ENCODE peak calls at places on chromosomes 13 and 19, in eight cellular contexts. One of them, this sample, is unnamed.

GRCh38 chr13:36158606-36159005 is 27.4 kb upstream of the DCLK1 start:
- DNase-seq in fibroblast of the aortic adventitia: no peak
- DNase-seq in SK-N-SH: no peak
- DNase-seq in spleen: no peak
- DNase-seq in psoas muscle: no peak
- DNase-seq in HFF-Myc: no peak
- DNase-seq in astrocyte of the cerebellum: peak; percentile 72
- DNase-seq in pancreas: no peak
- DNase-seq in this sample: peak; percentile 90

GRCh38 chr19:1893791-1894190 is 8.5 kb upstream of the ABHD17A start:
- DNase-seq in psoas muscle: no peak
- DNase-seq in HFF-Myc: no peak
- DNase-seq in pancreas: no peak
- DNase-seq in spleen: no peak
- DNase-seq in fibroblast of the aortic adventitia: no peak
- DNase-seq in astrocyte of the cerebellum: no peak
- DNase-seq in SK-N-SH: no peak
- DNase-seq in this sample: no peak

GRCh38 chr19:45079063-45079910 is at the start of gene GEMIN7:
- DNase-seq in spleen: peak; percentile 94
- DNase-seq in astrocyte of the cerebellum: no peak
- DNase-seq in psoas muscle: peak; percentile 84
- DNase-seq in SK-N-SH: peak; percentile 96
- DNase-seq in pancreas: peak; percentile 82
- DNase-seq in fibroblast of the aortic adventitia: peak; percentile 63
- DNase-seq in HFF-Myc: no peak
- DNase-seq in this sample: no peak

GRCh38 chr19:32154418-32154817 is 191.0 kb upstream of the ZNF507 start:
- DNase-seq in SK-N-SH: no peak
- DNase-seq in psoas muscle: no peak
- DNase-seq in fibroblast of the aortic adventitia: no peak
- DNase-seq in spleen: no peak
- DNase-seq in astrocyte of the cerebellum: no peak
- DNase-seq in pancreas: no peak
- DNase-seq in HFF-Myc: no peak
- DNase-seq in this sample: no peak

GRCh38 chr13:98480915-98481510 is 95.9 kb downstream of the STK24 start:
- DNase-seq in SK-N-SH: peak; percentile 49
- DNase-seq in astrocyte of the cerebellum: no peak
- DNase-seq in spleen: no peak
- DNase-seq in psoas muscle: no peak
- DNase-seq in pancreas: no peak
- DNase-seq in HFF-Myc: no peak
- DNase-seq in fibroblast of the aortic adventitia: no peak
- DNase-seq in this sample: no peak

GRCh38 chr19:45781282-45782161 is 768 bp downstream of the DMPK start:
- DNase-seq in fibroblast of the aortic adventitia: no peak
- DNase-seq in psoas muscle: peak; percentile 86
- DNase-seq in astrocyte of the cerebellum: no peak
- DNase-seq in pancreas: peak; percentile 93
- DNase-seq in spleen: no peak
- DNase-seq in SK-N-SH: no peak
- DNase-seq in HFF-Myc: no peak
- DNase-seq in this sample: no peak

GRCh38 chr19:38172001-38172400 is 52.0 kb downstream of the DPF1 start:
- DNase-seq in astrocyte of the cerebellum: no peak
- DNase-seq in psoas muscle: peak; percentile 51
- DNase-seq in pancreas: no peak
- DNase-seq in fibroblast of the aortic adventitia: no peak
- DNase-seq in spleen: no peak
- DNase-seq in SK-N-SH: no peak
- DNase-seq in HFF-Myc: no peak
- DNase-seq in this sample: no peak

GRCh38 chr19:51272183-51272817 is 21.4 kb downstream of the SIGLECL1 start:
- DNase-seq in pancreas: no peak
- DNase-seq in HFF-Myc: no peak
- DNase-seq in fibroblast of the aortic adventitia: no peak
- DNase-seq in SK-N-SH: no peak
- DNase-seq in astrocyte of the cerebellum: no peak
- DNase-seq in psoas muscle: no peak
- DNase-seq in spleen: peak; percentile 80
- DNase-seq in this sample: no peak

GRCh38 chr19:22620912-22621311 is 13.2 kb upstream of the ZNF492 start:
- DNase-seq in SK-N-SH: no peak
- DNase-seq in fibroblast of the aortic adventitia: no peak
- DNase-seq in spleen: no peak
- DNase-seq in HFF-Myc: no peak
- DNase-seq in psoas muscle: no peak
- DNase-seq in pancreas: no peak
- DNase-seq in astrocyte of the cerebellum: no peak
- DNase-seq in this sample: no peak

GRCh38 chr19:41226053-41226873 is 7.2 kb downstream of the AXL start:
- DNase-seq in SK-N-SH: peak; percentile 56
- DNase-seq in astrocyte of the cerebellum: peak; percentile 53
- DNase-seq in pancreas: peak; percentile 76
- DNase-seq in HFF-Myc: no peak
- DNase-seq in spleen: no peak
- DNase-seq in psoas muscle: peak; percentile 83
- DNase-seq in fibroblast of the aortic adventitia: peak; percentile 80
- DNase-seq in this sample: peak; percentile 65

GRCh38 chr19:45615795-45616708 is 14.0 kb upstream of the GPR4 start:
- DNase-seq in HFF-Myc: peak; percentile 88
- DNase-seq in fibroblast of the aortic adventitia: peak; percentile 79
- DNase-seq in pancreas: peak; percentile 98
- DNase-seq in astrocyte of the cerebellum: peak; percentile 69
- DNase-seq in psoas muscle: peak; percentile 82
- DNase-seq in spleen: peak; percentile 85
- DNase-seq in SK-N-SH: peak; percentile 96
- DNase-seq in this sample: peak; percentile 48

GRCh38 chr19:9672893-9673292 is 2.0 kb downstream of the ZNF562 start:
- DNase-seq in fibroblast of the aortic adventitia: no peak
- DNase-seq in SK-N-SH: no peak
- DNase-seq in psoas muscle: no peak
- DNase-seq in astrocyte of the cerebellum: no peak
- DNase-seq in pancreas: no peak
- DNase-seq in HFF-Myc: no peak
- DNase-seq in spleen: no peak
- DNase-seq in this sample: no peak

GRCh38 chr13:22915442-22916082 is 265.2 kb upstream of the SGCG start:
- DNase-seq in spleen: no peak
- DNase-seq in astrocyte of the cerebellum: peak; percentile 8
- DNase-seq in psoas muscle: peak; percentile 57
- DNase-seq in fibroblast of the aortic adventitia: peak; percentile 19
- DNase-seq in SK-N-SH: peak; percentile 55
- DNase-seq in pancreas: no peak
- DNase-seq in HFF-Myc: no peak
- DNase-seq in this sample: peak; percentile 44

GRCh38 chr19:41403181-41403970 is 5.8 kb downstream of the BCKDHA start:
- DNase-seq in SK-N-SH: no peak
- DNase-seq in pancreas: no peak
- DNase-seq in HFF-Myc: no peak
- DNase-seq in psoas muscle: no peak
- DNase-seq in fibroblast of the aortic adventitia: no peak
- DNase-seq in spleen: no peak
- DNase-seq in astrocyte of the cerebellum: no peak
- DNase-seq in this sample: no peak

GRCh38 chr19:38665950-38666661 is 18.7 kb downstream of the ACTN4 start:
- DNase-seq in psoas muscle: peak; percentile 56
- DNase-seq in fibroblast of the aortic adventitia: peak; percentile 64
- DNase-seq in SK-N-SH: no peak
- DNase-seq in astrocyte of the cerebellum: no peak
- DNase-seq in pancreas: peak; percentile 72
- DNase-seq in HFF-Myc: no peak
- DNase-seq in spleen: peak; percentile 78
- DNase-seq in this sample: peak; percentile 71

GRCh38 chr19:38213911-38214625 is 10.0 kb downstream of the DPF1 start:
- DNase-seq in psoas muscle: no peak
- DNase-seq in astrocyte of the cerebellum: peak; percentile 93
- DNase-seq in HFF-Myc: peak; percentile 21
- DNase-seq in pancreas: no peak
- DNase-seq in SK-N-SH: no peak
- DNase-seq in spleen: no peak
- DNase-seq in fibroblast of the aortic adventitia: peak; percentile 11
- DNase-seq in this sample: peak; percentile 81

GRCh38 chr19:2315818-2316353 is 7.9 kb upstream of the LINGO3 start:
- DNase-seq in astrocyte of the cerebellum: peak; percentile 24
- DNase-seq in SK-N-SH: peak; percentile 95
- DNase-seq in HFF-Myc: no peak
- DNase-seq in spleen: peak; percentile 93
- DNase-seq in psoas muscle: peak; percentile 64
- DNase-seq in pancreas: no peak
- DNase-seq in fibroblast of the aortic adventitia: peak; percentile 62
- DNase-seq in this sample: no peak

GRCh38 chr13:30751183-30751933 is 16.0 kb downstream of the ALOX5AP start:
- DNase-seq in psoas muscle: no peak
- DNase-seq in HFF-Myc: no peak
- DNase-seq in astrocyte of the cerebellum: no peak
- DNase-seq in SK-N-SH: no peak
- DNase-seq in fibroblast of the aortic adventitia: no peak
- DNase-seq in spleen: no peak
- DNase-seq in pancreas: no peak
- DNase-seq in this sample: no peak

DNA sequence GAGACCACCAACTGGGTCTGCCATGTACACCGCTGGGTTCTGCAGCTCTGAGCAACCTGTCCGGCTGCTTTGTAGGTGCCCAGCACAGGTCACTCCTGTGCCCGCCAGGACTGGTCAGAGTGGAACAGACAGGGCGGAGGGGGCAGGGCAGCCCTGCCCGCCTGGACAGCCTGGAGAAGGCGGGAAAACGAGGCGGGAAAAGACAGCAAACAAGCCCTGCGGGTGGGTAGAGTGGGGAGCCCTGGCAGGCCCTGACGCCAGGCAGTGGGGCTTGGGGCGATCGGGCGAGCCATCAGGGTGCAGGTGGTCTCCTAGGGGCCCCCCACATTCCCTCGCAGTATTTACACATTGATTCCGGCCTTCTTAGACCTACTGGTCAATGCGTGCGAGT is 525 bp upstream of the UHRF1 start:
- DNase-seq in astrocyte of the cerebellum: no peak
- DNase-seq in HFF-Myc: no peak
- DNase-seq in psoas muscle: peak; percentile 14
- DNase-seq in spleen: no peak
- DNase-seq in SK-N-SH: peak; percentile 49
- DNase-seq in fibroblast of the aortic adventitia: no peak
- DNase-seq in pancreas: no peak
- DNase-seq in this sample: no peak
- TF ChIP-seq CTCF in astrocyte of the cerebellum: no peak
- TF ChIP-seq CTCF in HFF-Myc: no peak
- TF ChIP-seq CTCF in psoas muscle: no peak
- TF ChIP-seq CTCF in spleen: no peak
- TF ChIP-seq CTCF in SK-N-SH: no peak
- TF ChIP-seq CTCF in fibroblast of the aortic adventitia: no peak
- TF ChIP-seq CTCF in pancreas: no peak
- TF ChIP-seq CTCF in this sample: no peak

GRCh38 chr13:45879666-45880065 is 28.1 kb upstream of the SIAH3 start:
- DNase-seq in astrocyte of the cerebellum: no peak
- DNase-seq in pancreas: no peak
- DNase-seq in psoas muscle: peak; percentile 70
- DNase-seq in spleen: no peak
- DNase-seq in SK-N-SH: no peak
- DNase-seq in HFF-Myc: no peak
- DNase-seq in fibroblast of the aortic adventitia: no peak
- DNase-seq in this sample: no peak
- TF ChIP-seq CTCF in astrocyte of the cerebellum: peak; percentile 57
- TF ChIP-seq CTCF in pancreas: no peak
- TF ChIP-seq CTCF in psoas muscle: peak; percentile 54
- TF ChIP-seq CTCF in spleen: no peak
- TF ChIP-seq CTCF in SK-N-SH: no peak
- TF ChIP-seq CTCF in HFF-Myc: no peak
- TF ChIP-seq CTCF in fibroblast of the aortic adventitia: no peak
- TF ChIP-seq CTCF in this sample: peak; percentile 47

GRCh38 chr13:29707876-29708543 is 112.5 kb upstream of the SLC7A1 start:
- DNase-seq in SK-N-SH: peak; percentile 41
- DNase-seq in HFF-Myc: peak; percentile 24
- DNase-seq in pancreas: peak; percentile 53
- DNase-seq in astrocyte of the cerebellum: no peak
- DNase-seq in psoas muscle: no peak
- DNase-seq in spleen: no peak
- DNase-seq in fibroblast of the aortic adventitia: peak; percentile 62
- DNase-seq in this sample: peak; percentile 16

GRCh38 chr13:29702912-29703351 is 107.4 kb upstream of the SLC7A1 start:
- DNase-seq in astrocyte of the cerebellum: peak; percentile 43
- DNase-seq in HFF-Myc: peak; percentile 80
- DNase-seq in pancreas: no peak
- DNase-seq in spleen: no peak
- DNase-seq in fibroblast of the aortic adventitia: peak; percentile 92
- DNase-seq in psoas muscle: peak; percentile 38
- DNase-seq in SK-N-SH: no peak
- DNase-seq in this sample: peak; percentile 39

GRCh38 chr13:29706923-29707322 is 111.4 kb upstream of the SLC7A1 start:
- DNase-seq in SK-N-SH: no peak
- DNase-seq in HFF-Myc: no peak
- DNase-seq in spleen: no peak
- DNase-seq in fibroblast of the aortic adventitia: no peak
- DNase-seq in astrocyte of the cerebellum: no peak
- DNase-seq in psoas muscle: no peak
- DNase-seq in pancreas: no peak
- DNase-seq in this sample: no peak

GRCh38 chr13:29703421-29703820 is 107.9 kb upstream of the SLC7A1 start:
- DNase-seq in psoas muscle: no peak
- DNase-seq in SK-N-SH: no peak
- DNase-seq in HFF-Myc: no peak
- DNase-seq in pancreas: no peak
- DNase-seq in spleen: no peak
- DNase-seq in fibroblast of the aortic adventitia: no peak
- DNase-seq in astrocyte of the cerebellum: no peak
- DNase-seq in this sample: no peak

DNA sequence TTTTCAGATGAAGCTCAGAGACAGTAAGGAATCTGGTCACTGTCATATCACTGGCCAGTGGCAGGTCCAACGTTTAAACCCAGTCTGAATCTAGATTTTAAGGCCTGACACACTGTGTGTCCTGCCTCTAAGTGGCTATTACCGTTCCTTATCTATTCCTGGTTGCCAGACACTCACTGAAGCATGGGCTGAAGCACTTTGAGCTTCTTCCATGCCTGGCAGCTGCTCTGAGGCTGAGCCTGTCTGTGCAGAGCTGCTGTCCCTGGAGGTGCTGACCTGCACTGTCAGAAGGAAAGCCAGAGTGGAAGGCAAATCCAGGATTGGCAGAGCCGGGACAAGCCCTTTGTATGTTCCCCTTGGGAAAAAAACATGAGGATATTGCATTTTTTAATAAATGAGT is 109.2 kb upstream of the SLC7A1 start:
- DNase-seq in psoas muscle: no peak
- DNase-seq in fibroblast of the aortic adventitia: no peak
- DNase-seq in HFF-Myc: no peak
- DNase-seq in spleen: no peak
- DNase-seq in SK-N-SH: peak; percentile 64
- DNase-seq in astrocyte of the cerebellum: no peak
- DNase-seq in pancreas: no peak
- DNase-seq in this sample: no peak
- TF ChIP-seq CTCF in psoas muscle: no peak
- TF ChIP-seq CTCF in fibroblast of the aortic adventitia: no peak
- TF ChIP-seq CTCF in HFF-Myc: no peak
- TF ChIP-seq CTCF in spleen: no peak
- TF ChIP-seq CTCF in SK-N-SH: no peak
- TF ChIP-seq CTCF in astrocyte of the cerebellum: no peak
- TF ChIP-seq CTCF in pancreas: no peak
- TF ChIP-seq CTCF in this sample: no peak

GRCh38 chr19:36330226-36330625 is 48.8 kb downstream of the ZFP14 start:
- DNase-seq in spleen: no peak
- DNase-seq in astrocyte of the cerebellum: no peak
- DNase-seq in HFF-Myc: no peak
- DNase-seq in psoas muscle: no peak
- DNase-seq in fibroblast of the aortic adventitia: no peak
- DNase-seq in SK-N-SH: no peak
- DNase-seq in pancreas: no peak
- DNase-seq in this sample: no peak

GRCh38 chr19:36331353-36332228 is 47.4 kb downstream of the ZFP14 start:
- DNase-seq in spleen: peak; percentile 85
- DNase-seq in psoas muscle: peak; percentile 78
- DNase-seq in astrocyte of the cerebellum: peak; percentile 93
- DNase-seq in SK-N-SH: peak; percentile 88
- DNase-seq in pancreas: peak; percentile 76
- DNase-seq in fibroblast of the aortic adventitia: peak; percentile 82
- DNase-seq in HFF-Myc: peak; percentile 82
- DNase-seq in this sample: peak; percentile 93
- TF ChIP-seq CTCF in spleen: no peak
- TF ChIP-seq CTCF in psoas muscle: peak; percentile 10
- TF ChIP-seq CTCF in astrocyte of the cerebellum: peak; percentile 11
- TF ChIP-seq CTCF in SK-N-SH: no peak
- TF ChIP-seq CTCF in pancreas: no peak
- TF ChIP-seq CTCF in fibroblast of the aortic adventitia: no peak
- TF ChIP-seq CTCF in HFF-Myc: no peak
- TF ChIP-seq CTCF in this sample: peak; percentile 14